ENCODE peak calls at places on chromosomes 13 and 19, in four cellular contexts. K is heart right ventricle, U is heart left ventricle, P is gastroesophageal sphincter. E is an unnamed sample.

GRCh38 chr13:52786747-52787146 is 47.1 kb upstream of the CNMD start:
- ATAC-seq in U (no peak), P (no peak), K (no peak), E (no peak)

GRCh38 chr19:49681830-49682229 is 4.8 kb downstream of the PRMT1 start:
- ATAC-seq in P (no peak), K (no peak), U (no peak), E (no peak)

GRCh38 chr19:15126511-15126910 is 19.3 kb downstream of the SYDE1 start:
- ATAC-seq in K (no peak), U (no peak), P (no peak), E (no peak)

GRCh38 chr19:12229990-12230389 is 64.7 kb downstream of the ZNF44 start:
- ATAC-seq in K (no peak), P (no peak), U (peak), E (no peak)

GRCh38 chr19:56873493-56873892 is 33.0 kb upstream of the PEG3 start:
- ATAC-seq in U (no peak), P (no peak), K (no peak), E (no peak)

GRCh38 chr13:111282997-111283396 is 37.4 kb upstream of the TEX29 start:
- ATAC-seq in U (no peak), P (no peak), K (no peak), E (no peak)

GRCh38 chr13:22198001-22198400 is 527.1 kb downstream of the FGF9 start:
- ATAC-seq in P (no peak), U (peak), K (no peak), E (no peak)

GRCh38 chr19:33227242-33227650 is 1.6 kb upstream of the SLC7A10 start:
- ATAC-seq in K (no peak), U (no peak), P (no peak), E (no peak)

GRCh38 chr13:20546559-20546958 is 20.4 kb upstream of the IFT88 start:
- ATAC-seq in P (no peak), K (no peak), U (peak), E (no peak)

GRCh38 chr19:51651216-51651846 is 4.7 kb upstream of the SIGLEC14 start:
- ATAC-seq in K (no peak), U (peak), P (peak), E (no peak)

GRCh38 chr19:35644987-35645679 is 3.0 kb upstream of the COX6B1 start:
- ATAC-seq in K (peak), U (peak), P (peak), E (peak)

GRCh38 chr13:33179463-33179862 is 106.1 kb downstream of the STARD13 start:
- ATAC-seq in U (no peak), P (no peak), K (no peak), E (no peak)

GRCh38 chr19:42113641-42114348 is 18.5 kb downstream of the POU2F2 start:
- ATAC-seq in U (peak), P (peak), K (peak), E (no peak)

GRCh38 chr13:34070006-34070405 is 252.1 kb downstream of the RFC3 start:
- ATAC-seq in K (no peak), P (no peak), U (no peak), E (no peak)

GRCh38 chr19:38464421-38465082 is 31.1 kb downstream of the RYR1 start:
- ATAC-seq in U (no peak), P (no peak), K (no peak), E (no peak)

GRCh38 chr13:46598140-46598819 is 45.3 kb downstream of the LRCH1 start:
- ATAC-seq in K (no peak), U (peak), P (no peak), E (peak)

GRCh38 chr19:8095354-8095886 is 42.9 kb downstream of the CCL25 start:
- ATAC-seq in K (no peak), P (no peak), U (no peak), E (no peak)

GRCh38 chr13:51635137-51635878 is 51.0 kb downstream of the WDFY2 start:
- ATAC-seq in K (no peak), U (no peak), P (no peak), E (peak)

GRCh38 chr19:45385392-45386221 is 15.2 kb upstream of the ERCC2 start:
- ATAC-seq in U (peak), P (peak), K (peak), E (peak)

GRCh38 chr19:8612807-8613171 is 2.3 kb upstream of the ADAMTS10 start:
- ATAC-seq in P (no peak), K (no peak), U (no peak), E (no peak)

GRCh38 chr19:10839071-10840050 is 3.3 kb upstream of the TMED1 start:
- ATAC-seq in U (no peak), K (no peak), P (no peak), E (no peak)

GRCh38 chr19:2603320-2603719 is 99.2 kb downstream of the GNG7 start:
- ATAC-seq in K (peak), U (peak), P (peak), E (no peak)

GRCh38 chr13:20814224-20814910 is 40.6 kb upstream of the EEF1AKMT1 start:
- ATAC-seq in P (peak), U (peak), K (peak), E (no peak)

GRCh38 chr13:67296511-67296910 is 66.4 kb upstream of the PCDH9 start:
- ATAC-seq in K (no peak), U (no peak), P (no peak), E (no peak)

GRCh38 chr13:19157461-19157860 is 24.2 kb downstream of the TUBA3C start:
- ATAC-seq in K (no peak), P (no peak), U (no peak), E (no peak)

E was measured in activated T-helper 17 cell treated with anti-CD3 and anti-CD28 coated beads, Interleukin-2, amount 50 U/mL, for 72 hours.